ENCODE peak calls at places on chromosomes 12 and 14, in six cellular contexts. R, A, T, D, Z and W are unnamed samples.
A peak's percentile ranks its signal among the peaks of the same experiment; 100 is the strongest.

GRCh38 chr12:40086471-40086870 is 19.4 kb downstream of the SLC2A13 start:
- DNase-seq in R (no peak), A (no peak), Z (no peak), T (no peak), D (no peak), W (no peak)

GRCh38 chr12:110934093-110934852 is 13.9 kb upstream of the MYL2 start:
- DNase-seq in A (no peak), T (peak; percentile 94), D (no peak), Z (peak; percentile 82), R (peak; percentile 72), W (no peak)

GRCh38 chr12:64402181-64402580 is 2.0 kb upstream of the XPOT start:
- DNase-seq in D (no peak), A (no peak), T (no peak), R (no peak), Z (no peak), W (no peak)

GRCh38 chr12:118120579-118121363 is 15.2 kb upstream of the PEBP1 start:
- DNase-seq in T (peak; percentile 89), A (peak; percentile 71), Z (peak; percentile 95), D (peak; percentile 36), R (peak; percentile 51), W (peak; percentile 61)

GRCh38 chr12:82326905-82327503 is 31.2 kb downstream of the CCDC59 start:
- DNase-seq in D (no peak), A (peak; percentile 33), T (peak; percentile 2), R (no peak), Z (no peak), W (peak; percentile 28)

GRCh38 chr14:85934123-85934885 is 404.4 kb downstream of the FLRT2 start:
- DNase-seq in Z (no peak), A (peak; percentile 25), D (no peak), R (peak; percentile 16), T (no peak), W (no peak)

GRCh38 chr14:89855961-89856360 is 98.6 kb downstream of the EFCAB11 start:
- DNase-seq in D (no peak), R (no peak), T (no peak), A (peak; percentile 59), Z (no peak), W (peak; percentile 89)

GRCh38 chr14:25394356-25394755 is 344.4 kb upstream of the STXBP6 start:
- DNase-seq in A (no peak), T (no peak), R (no peak), Z (no peak), D (no peak), W (no peak)

GRCh38 chr12:42477931-42478330 is 111.6 kb downstream of the PRICKLE1 start:
- DNase-seq in R (no peak), A (peak; percentile 46), Z (no peak), D (no peak), T (no peak), W (peak; percentile 91)

GRCh38 chr14:30034049-30034635 is 106.5 kb upstream of the PRKD1 start:
- DNase-seq in R (no peak), D (no peak), T (peak; percentile 26), A (no peak), Z (peak; percentile 39), W (peak; percentile 17)

GRCh38 chr12:92784795-92785562 is 82.2 kb downstream of the PLEKHG7 start:
- DNase-seq in A (peak; percentile 79), R (peak; percentile 51), Z (no peak), T (peak; percentile 89), D (peak; percentile 48), W (peak; percentile 79)

GRCh38 chr12:6961695-6962284 is 8.7 kb downstream of the PHB2 start:
- DNase-seq in T (peak; percentile 97), A (peak; percentile 91), R (peak; percentile 70), D (peak; percentile 72), Z (peak; percentile 92), W (peak; percentile 77)

GRCh38 chr14:37172936-37173613 is 669 bp upstream of the SLC25A21 start:
- DNase-seq in A (no peak), D (no peak), T (no peak), Z (no peak), R (no peak), W (no peak)

GRCh38 chr12:4421590-4422031 is 24.0 kb downstream of the FGF6 start:
- DNase-seq in A (peak; percentile 47), T (peak; percentile 64), D (peak; percentile 55), Z (no peak), R (no peak), W (peak; percentile 36)

GRCh38 chr14:46250113-46250703 is 401.4 kb downstream of the RPL10L start:
- DNase-seq in D (no peak), A (peak; percentile 54), Z (no peak), T (peak; percentile 43), R (no peak), W (no peak)

GRCh38 chr12:87441511-87441910 is 587.7 kb downstream of the C12orf50 start:
- DNase-seq in D (no peak), Z (no peak), T (no peak), A (peak; percentile 12), R (no peak), W (no peak)

GRCh38 chr14:77011226-77011762 is 17.2 kb downstream of the IRF2BPL start:
- DNase-seq in A (no peak), Z (no peak), R (no peak), D (no peak), T (no peak), W (no peak)

GRCh38 chr12:116954700-116955381 is 44.1 kb downstream of the FBXW8 start:
- DNase-seq in R (no peak), A (no peak), Z (no peak), T (no peak), D (no peak), W (no peak)

GRCh38 chr12:28884861-28885260 is 264.2 kb upstream of the FAR2 start:
- DNase-seq in T (no peak), A (peak; percentile 23), Z (no peak), D (no peak), R (no peak), W (peak; percentile 47)

GRCh38 chr14:104893435-104894207 is 28.6 kb downstream of the CEP170B start:
- DNase-seq in D (no peak), Z (peak; percentile 35), T (no peak), R (no peak), A (no peak), W (no peak)

GRCh38 chr12:81465191-81465590 is 294.0 kb downstream of the PPFIA2 start:
- DNase-seq in T (no peak), A (no peak), Z (no peak), R (no peak), D (no peak), W (no peak)

GRCh38 chr12:96177013-96177412 is 17.2 kb upstream of the ELK3 start:
- DNase-seq in A (no peak), T (no peak), R (peak; percentile 12), Z (no peak), D (no peak), W (peak; percentile 82)

GRCh38 chr12:93713060-93713459 is 35.9 kb downstream of the CRADD start:
- DNase-seq in A (no peak), R (no peak), D (no peak), T (no peak), Z (no peak), W (no peak)

GRCh38 chr12:106736051-106736957 is 38.2 kb upstream of the RIC8B start:
- DNase-seq in Z (no peak), D (no peak), T (peak; percentile 42), A (no peak), R (peak; percentile 79), W (no peak)

GRCh38 chr14:105878125-105878524 is 351.7 kb downstream of the TMEM121 start:
- DNase-seq in T (no peak), A (no peak), Z (no peak), R (no peak), D (no peak), W (no peak)

GRCh38 chr14:95765016-95765415 is 51.1 kb upstream of the TCL1A start:
- DNase-seq in A (no peak), Z (no peak), D (no peak), T (no peak), R (no peak), W (no peak)

GRCh38 chr12:98909749-98910148 is 264.7 kb downstream of the APAF1 start:
- DNase-seq in R (no peak), D (peak; percentile 55), T (peak; percentile 74), A (no peak), Z (peak; percentile 89), W (no peak)

GRCh38 chr12:10130042-10130441 is at the start of gene CLEC7A:
- DNase-seq in R (no peak), T (no peak), A (no peak), Z (no peak), D (no peak), W (no peak)

GRCh38 chr14:28603606-28604005 is 163.0 kb upstream of the FOXG1 start:
- DNase-seq in R (no peak), Z (no peak), D (no peak), T (no peak), A (no peak), W (no peak)

GRCh38 chr14:62409909-62410308 is 635.3 kb downstream of the KCNH5 start:
- DNase-seq in R (no peak), T (no peak), D (no peak), Z (no peak), A (peak; percentile 89), W (peak; percentile 80)

GRCh38 chr12:47282206-47282605 is 202.4 kb upstream of the AMIGO2 start:
- DNase-seq in D (no peak), T (no peak), Z (no peak), R (peak; percentile 27), A (peak; percentile 75), W (peak; percentile 67)

GRCh38 chr14:30211326-30211725 is 283.7 kb upstream of the PRKD1 start:
- DNase-seq in R (no peak), A (no peak), T (no peak), Z (no peak), D (no peak), W (peak; percentile 34)

GRCh38 chr14:64748521-64748920 is 44.3 kb downstream of the PLEKHG3 start:
- DNase-seq in Z (no peak), R (no peak), A (no peak), T (no peak), D (no peak), W (no peak)
- H2BK5ac ChIP-seq in Z (no peak overlapping the region), R (no peak overlapping the region), A (no peak overlapping the region), T (no peak overlapping the region), D (no peak overlapping the region), W (no peak overlapping the region)

GRCh38 chr14:79438696-79439342 is 772.5 kb downstream of the DIO2 start:
- DNase-seq in Z (no peak), D (no peak), R (no peak), A (no peak), T (no peak), W (no peak)
- H2BK120ac ChIP-seq in Z (no peak overlapping the region), D (no peak overlapping the region), R (no peak overlapping the region), A (no peak overlapping the region), T (no peak overlapping the region), W (no peak overlapping the region)

DNA sequence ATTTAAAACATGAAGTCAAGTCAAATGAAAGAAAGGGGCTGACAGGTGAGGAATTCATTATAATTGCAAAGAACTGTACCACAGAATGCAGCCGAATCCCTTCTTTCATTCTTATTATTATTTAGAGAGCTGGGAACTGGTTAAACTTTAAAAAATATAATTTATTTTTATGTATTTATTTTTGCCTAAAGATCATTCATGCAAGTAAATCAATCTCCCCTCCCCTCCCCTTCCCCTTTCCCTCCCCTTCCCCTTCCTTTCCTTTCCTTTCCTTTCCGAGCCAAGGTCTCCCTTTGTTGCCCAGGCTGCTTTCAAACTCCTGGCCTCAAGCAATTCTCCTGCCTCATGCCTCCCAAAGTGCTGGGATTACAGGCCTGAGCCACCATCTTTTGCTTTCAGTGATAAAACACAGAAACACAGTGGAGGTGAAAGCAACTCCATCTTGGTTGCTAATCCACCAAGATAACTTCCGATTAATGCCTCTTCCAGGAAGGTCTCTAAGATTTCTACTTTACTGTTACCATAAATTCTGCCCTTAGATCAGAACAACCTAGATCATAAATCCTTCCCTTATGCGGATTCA is 6.0 kb upstream of the UBC start:
- DNase-seq in T (peak; percentile 69), A (no peak), D (no peak), R (no peak), Z (no peak), W (no peak)
- H2BK5ac ChIP-seq in T (no peak overlapping the region), A (no peak overlapping the region), D (no peak overlapping the region), R (no peak overlapping the region), Z (no peak overlapping the region), W (peak overlapping the region; percentile 38)

GRCh38 chr14:22547309-22547947 is 41.6 kb downstream of the DAD1 start:
- DNase-seq in A (peak; percentile 61), D (no peak), R (no peak), T (no peak), Z (no peak), W (no peak)
- H2BK120ac ChIP-seq in A (no peak overlapping the region), D (no peak overlapping the region), R (no peak overlapping the region), T (no peak overlapping the region), Z (no peak overlapping the region), W (peak overlapping the region; percentile 26)